ENCODE peak calls at places on chromosomes 7 and 10, in four cellular contexts. U, G, W and M are unnamed samples.

GRCh38 chr10:72030762-72031543 is 57.4 kb downstream of the SPOCK2 start:
- DNase-seq in U (no peak), G (no peak), W (no peak), M (no peak)

GRCh38 chr10:54773506-54773905 is 27.5 kb downstream of the PCDH15 start:
- DNase-seq in U (no peak), G (no peak), W (no peak), M (no peak)

GRCh38 chr10:133100706-133101463 is 13.2 kb downstream of the ADGRA1 start:
- DNase-seq in U (no peak), G (no peak), W (peak), M (peak)

GRCh38 chr7:75756340-75757297 is 15.4 kb downstream of the CCL26 start:
- DNase-seq in U (peak), G (peak), W (no peak), M (peak)

GRCh38 chr7:143305423-143306070 is 10.4 kb upstream of the CLCN1 start:
- DNase-seq in U (peak), G (peak), W (peak), M (peak)

GRCh38 chr7:25669954-25670841 is 441.9 kb upstream of the NPVF start:
- DNase-seq in U (no peak), G (no peak), W (no peak), M (no peak)

GRCh38 chr7:101300465-101301376 is 20.9 kb downstream of the IFT22 start:
- DNase-seq in U (no peak), G (no peak), W (no peak), M (no peak)

GRCh38 chr7:133912916-133913697 is 214.0 kb upstream of the LRGUK start:
- DNase-seq in U (peak), G (no peak), W (no peak), M (peak)

GRCh38 chr10:116722736-116723427 is 19.5 kb downstream of the HSPA12A start:
- DNase-seq in U (no peak), G (no peak), W (no peak), M (no peak)

GRCh38 chr7:111871283-111871682 is 309.0 kb upstream of the IMMP2L start:
- DNase-seq in U (no peak), G (no peak), W (no peak), M (no peak)

GRCh38 chr7:157688439-157689268 is 351.9 kb downstream of the DNAJB6 start:
- DNase-seq in U (no peak), G (no peak), W (peak), M (peak)

GRCh38 chr10:129969528-129970264 is 5.6 kb upstream of the EBF3 start:
- DNase-seq in U (no peak), G (no peak), W (no peak), M (no peak)

GRCh38 chr10:125479059-125479458 is 203.9 kb downstream of the TEX36 start:
- DNase-seq in U (peak), G (no peak), W (no peak), M (no peak)

DNA sequence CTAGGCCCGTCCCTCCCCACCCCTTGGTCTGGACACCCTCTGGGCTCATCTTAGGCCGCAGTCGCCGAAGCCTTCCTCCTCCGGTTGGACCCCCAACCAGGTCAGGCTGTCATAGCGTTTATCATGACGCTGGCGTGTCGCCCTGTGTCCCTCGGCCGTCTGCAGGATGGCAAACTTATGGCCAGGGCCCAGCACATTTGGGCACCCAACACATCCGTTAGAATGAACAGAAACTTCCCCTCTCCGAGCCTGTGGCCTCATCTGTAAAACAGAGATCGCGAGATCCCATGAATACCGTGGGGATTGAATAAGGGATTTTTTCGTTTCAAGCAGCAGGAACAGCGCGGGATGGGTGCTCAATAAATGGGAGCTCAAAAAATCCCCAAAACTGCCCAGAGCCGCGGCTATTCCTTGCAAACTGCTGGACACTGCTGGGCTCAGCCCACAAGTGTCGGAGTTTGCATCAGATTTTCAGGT is 581 bp upstream of the AP5Z1 start:
- DNase-seq in U (peak), G (peak), W (no peak), M (no peak)
- H3K9ac ChIP-seq in U (peak), G (peak), W (peak), M (peak)

GRCh38 chr7:150688630-150689029 is 3.1 kb downstream of the GIMAP2 start:
- DNase-seq in U (no peak), G (no peak), W (no peak), M (no peak)

GRCh38 chr7:150686030-150686626 is 622 bp downstream of the GIMAP2 start:
- DNase-seq in U (no peak), G (no peak), W (no peak), M (no peak)

DNA sequence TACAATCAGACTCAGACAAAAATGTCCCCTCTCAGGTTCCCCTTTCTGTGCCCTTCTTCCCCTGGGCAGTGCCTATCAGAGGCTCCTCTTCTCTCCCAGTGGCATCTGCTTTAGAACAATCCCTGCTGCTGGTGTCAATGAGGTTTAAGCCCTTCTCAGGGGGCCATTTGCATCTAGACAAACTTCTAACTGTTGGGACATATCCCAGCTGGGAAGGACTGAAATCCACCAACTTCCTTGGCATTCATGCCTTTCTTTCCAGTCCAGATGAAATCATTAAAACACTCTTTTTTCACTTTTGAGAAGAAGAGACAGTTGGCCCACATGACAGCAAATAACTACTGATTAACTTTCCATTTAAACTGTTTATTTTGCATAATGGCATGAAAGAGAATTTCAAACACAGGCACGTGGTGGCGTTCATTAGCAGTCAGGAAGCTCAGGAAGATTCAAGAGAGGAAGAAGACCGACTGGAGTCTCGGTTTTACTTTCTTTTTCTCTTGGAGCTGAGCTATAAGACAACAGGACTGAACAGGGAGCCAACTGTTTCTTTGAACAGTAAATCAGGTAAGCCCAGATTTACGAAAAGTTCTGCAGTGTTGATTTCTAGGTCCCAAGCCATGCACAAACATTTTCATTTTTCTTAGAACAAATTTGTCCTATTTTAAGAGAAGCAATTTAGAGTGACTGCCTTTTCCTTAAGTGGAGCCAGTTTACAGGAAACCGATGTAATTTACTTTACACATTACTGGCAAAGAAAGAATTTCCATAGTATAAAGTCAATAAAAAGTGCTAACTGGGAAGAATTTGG is at the start of gene GIMAP2:
- DNase-seq in U (no peak), G (no peak), W (no peak), M (no peak)
- H2BK5ac ChIP-seq in U (no peak), G (no peak), W (no peak), M (no peak)

GRCh38 chr7:100156331-100157068 is 2.0 kb downstream of the TRAPPC14 start:
- DNase-seq in U (no peak), G (no peak), W (no peak), M (peak)
- H3K9ac ChIP-seq in U (no peak), G (no peak), W (no peak), M (peak)

GRCh38 chr10:46294641-46295230 is 7.9 kb downstream of the ANTXRL start:
- DNase-seq in U (no peak), G (no peak), W (peak), M (no peak)

GRCh38 chr10:46298346-46299266 is 11.8 kb downstream of the ANTXRL start:
- DNase-seq in U (no peak), G (no peak), W (no peak), M (no peak)

GRCh38 chr10:46297406-46298204 is 10.8 kb downstream of the ANTXRL start:
- DNase-seq in U (no peak), G (peak), W (peak), M (no peak)

GRCh38 chr10:46299267-46299530 is 12.4 kb downstream of the ANTXRL start:
- DNase-seq in U (no peak), G (no peak), W (no peak), M (no peak)

GRCh38 chr10:46296629-46297275 is 10.0 kb downstream of the ANTXRL start:
- DNase-seq in U (no peak), G (no peak), W (peak), M (no peak)
- H2BK5ac ChIP-seq in U (no peak), G (no peak), W (no peak), M (no peak)

GRCh38 chr10:29659770-29660097 is 25.0 kb upstream of the SVIL start:
- DNase-seq in U (no peak), G (no peak), W (no peak), M (no peak)
- H3K9ac ChIP-seq in U (no peak), G (no peak), W (no peak), M (no peak)

DNA sequence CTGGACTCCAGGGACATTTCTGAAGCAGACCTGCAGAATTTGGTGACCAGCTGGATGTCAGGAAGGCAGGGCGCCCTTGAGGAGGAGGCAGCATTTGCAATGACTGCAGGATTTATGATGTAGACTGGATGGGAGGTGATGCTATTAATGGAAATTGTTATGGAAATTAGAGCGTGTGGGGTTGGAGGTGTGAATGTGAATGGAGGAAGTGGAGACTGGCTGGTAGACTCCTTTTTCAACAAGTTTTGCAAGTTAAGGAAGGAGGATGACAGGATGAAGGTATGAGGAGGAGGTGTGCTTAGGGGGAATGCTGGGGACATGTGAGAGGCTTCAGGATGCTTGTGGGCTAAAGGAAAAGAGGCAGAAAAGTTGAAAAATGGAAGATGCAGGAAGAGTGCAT is 137.0 kb downstream of the TMEM178B start:
- DNase-seq in U (no peak), G (no peak), W (no peak), M (no peak)
- H2BK5ac ChIP-seq in U (no peak), G (no peak), W (no peak), M (no peak)